ENCODE peak calls at places on chromosomes 11 and 22, in six cellular contexts. R is stimulated activated CD4-positive, alpha-beta T cell treated with anti-CD3 and anti-CD28 coated beads, Interleukin-15, amount 100 ng/mL, for 48 hours; F is activated CD8-positive, alpha-beta memory T cell treated with anti-CD3 and anti-CD28 coated beads, Interleukin-2, amount 50 U/mL, for 48 hours; M is endothelial cell; O is Caki2; A is stimulated activated naive CD4-positive, alpha-beta T cell. U is an unnamed sample.

GRCh38 chr22:50506611-50507420 is 686 bp downstream of the LMF2 start:
- DNase-seq in F (no peak), A (no peak), M (no peak), O (no peak), R (no peak), U (no peak)

GRCh38 chr11:115961168-115962003 is 457.2 kb upstream of the CADM1 start:
- DNase-seq in F (no peak), M (no peak), A (no peak), R (no peak), O (no peak), U (no peak)

GRCh38 chr22:38069372-38070249 is 12.4 kb downstream of the PICK1 start:
- DNase-seq in A (no peak), F (no peak), M (no peak), R (no peak), O (no peak), U (peak)

GRCh38 chr11:1531418-1531817 is 40.7 kb downstream of the DUSP8 start:
- DNase-seq in F (no peak), A (no peak), M (no peak), O (no peak), R (no peak), U (no peak)

GRCh38 chr22:17234144-17234623 is 14.9 kb upstream of the ADA2 start:
- DNase-seq in R (no peak), A (no peak), O (no peak), F (no peak), M (peak), U (no peak)

GRCh38 chr11:33910960-33911339 is 19.1 kb upstream of the LMO2 start:
- DNase-seq in M (no peak), F (no peak), O (no peak), A (no peak), R (no peak), U (no peak)

GRCh38 chr11:87859583-87859982 is 315.7 kb downstream of the RAB38 start:
- DNase-seq in O (no peak), F (no peak), A (no peak), R (no peak), M (no peak), U (no peak)

GRCh38 chr11:119639642-119640205 is 89.3 kb downstream of the NECTIN1 start:
- DNase-seq in A (no peak), R (no peak), M (no peak), O (no peak), F (no peak), U (no peak)

GRCh38 chr11:17163742-17164141 is 44.0 kb downstream of the PIK3C2A start:
- DNase-seq in F (no peak), O (no peak), A (no peak), M (no peak), R (no peak), U (no peak)

GRCh38 chr22:46010177-46010867 is 33.4 kb upstream of the WNT7B start:
- DNase-seq in R (no peak), A (no peak), M (no peak), O (peak), F (no peak), U (no peak)

GRCh38 chr11:81165164-81165563 is 1568.5 kb downstream of the FAM181B start:
- DNase-seq in M (no peak), O (no peak), A (no peak), R (no peak), F (no peak), U (no peak)

GRCh38 chr11:61331636-61332035 is 1.3 kb downstream of the DDB1 start:
- DNase-seq in A (no peak), F (no peak), O (no peak), M (no peak), R (no peak), U (no peak)

GRCh38 chr22:43400449-43400848 is 11.4 kb upstream of the MPPED1 start:
- DNase-seq in R (no peak), A (no peak), M (no peak), F (no peak), O (no peak), U (no peak)

GRCh38 chr22:20606041-20606783 is 98.8 kb downstream of the MED15 start:
- DNase-seq in M (peak), F (peak), A (peak), O (no peak), R (peak), U (no peak)